ENCODE peak calls at places on chromosome 4, in seven cellular contexts. Q is activated naive CD4-positive, alpha-beta T cell treated with Interleukin-2 at 50 U/mL for 16 hours; V is stimulated activated CD8-positive, alpha-beta memory T cell treated with anti-CD3 and anti-CD28 coated beads, Interleukin-15, amount 100 ng/mL, for 24 hours; R is pons; S is mammary epithelial cell; I is left lung; G is caudate nucleus. M is an unnamed sample.
A peak's percentile ranks its signal among the peaks of the same experiment; 100 is the strongest.

GRCh38 chr4:158255727-158256324 is 45.5 kb downstream of the TMEM144 start:
- DNase-seq in Q (no peak), V (no peak), R (peak; percentile 88), S (peak; percentile 27), I (no peak), G (no peak), M (no peak)

GRCh38 chr4:128107766-128108165 is 46.7 kb downstream of the LARP1B start:
- DNase-seq in Q (no peak), V (no peak), R (no peak), S (no peak), I (no peak), G (no peak), M (no peak)

GRCh38 chr4:126784966-126785580 is 847.7 kb upstream of the INTU start:
- DNase-seq in Q (no peak), V (no peak), R (no peak), S (peak; percentile 55), I (no peak), G (no peak), M (no peak)

GRCh38 chr4:140308366-140309123 is 64.9 kb upstream of the SCOC start:
- DNase-seq in Q (no peak), V (no peak), R (peak; percentile 47), S (peak; percentile 92), I (peak; percentile 42), G (peak; percentile 70), M (no peak)

GRCh38 chr4:32042486-32042885 is 1322.3 kb downstream of the PCDH7 start:
- DNase-seq in Q (no peak), V (no peak), R (no peak), S (no peak), I (no peak), G (no peak), M (no peak)

GRCh38 chr4:142567620-142568451 is 278.3 kb downstream of the INPP4B start:
- DNase-seq in Q (no peak), V (no peak), R (no peak), S (peak; percentile 51), I (no peak), G (no peak), M (no peak)

GRCh38 chr4:123503698-123504389 is 107.2 kb downstream of the SPRY1 start:
- DNase-seq in Q (no peak), V (no peak), R (peak; percentile 66), S (no peak), I (no peak), G (no peak), M (no peak)

GRCh38 chr4:119748853-119749252 is 120.2 kb upstream of the PDE5A start:
- DNase-seq in Q (no peak), V (no peak), R (no peak), S (no peak), I (no peak), G (no peak), M (no peak)

GRCh38 chr4:20960291-20960690 is 260.0 kb downstream of the PACRGL start:
- DNase-seq in Q (no peak), V (no peak), R (no peak), S (no peak), I (no peak), G (no peak), M (no peak)

GRCh38 chr4:4761128-4761991 is 98.1 kb upstream of the MSX1 start:
- DNase-seq in Q (no peak), V (no peak), R (peak; percentile 85), S (no peak), I (no peak), G (no peak), M (no peak)

GRCh38 chr4:37999000-37999745 is 39.0 kb downstream of the PTTG2 start:
- DNase-seq in Q (no peak), V (no peak), R (no peak), S (no peak), I (no peak), G (no peak), M (no peak)

GRCh38 chr4:185201983-185202962 is 1.5 kb downstream of the CFAP97 start:
- DNase-seq in Q (peak; percentile 29), V (no peak), R (peak; percentile 28), S (no peak), I (no peak), G (no peak), M (peak; percentile 54)

GRCh38 chr4:89847571-89848325 is 10.8 kb upstream of the SNCA start:
- DNase-seq in Q (no peak), V (no peak), R (no peak), S (peak; percentile 71), I (no peak), G (no peak), M (no peak)

GRCh38 chr4:66691101-66691500 is 854.2 kb downstream of the CENPC start:
- DNase-seq in Q (no peak), V (no peak), R (no peak), S (no peak), I (no peak), G (no peak), M (no peak)

GRCh38 chr4:71456841-71457240 is 118.0 kb downstream of the SLC4A4 start:
- DNase-seq in Q (no peak), V (no peak), R (peak; percentile 70), S (peak; percentile 60), I (no peak), G (no peak), M (no peak)

GRCh38 chr4:113673450-113673849 is 88.1 kb downstream of the CAMK2D start:
- DNase-seq in Q (peak; percentile 30), V (no peak), R (no peak), S (peak; percentile 76), I (no peak), G (no peak), M (peak; percentile 39)

GRCh38 chr4:84985952-84986351 is 19.5 kb upstream of the WDFY3 start:
- DNase-seq in Q (no peak), V (no peak), R (no peak), S (peak; percentile 73), I (no peak), G (no peak), M (no peak)

GRCh38 chr4:6495296-6495590 is 22.8 kb upstream of the PPP2R2C start:
- DNase-seq in Q (no peak), V (no peak), R (no peak), S (no peak), I (no peak), G (no peak), M (no peak)

GRCh38 chr4:140085924-140086323 is 68.1 kb downstream of the MAML3 start:
- DNase-seq in Q (no peak), V (no peak), R (no peak), S (no peak), I (no peak), G (no peak), M (no peak)

GRCh38 chr4:76696109-76696508 is 201.8 kb downstream of the SOWAHB start:
- DNase-seq in Q (no peak), V (no peak), R (no peak), S (no peak), I (no peak), G (no peak), M (no peak)

GRCh38 chr4:82652062-82652461 is 90.3 kb upstream of the TMEM150C start:
- DNase-seq in Q (no peak), V (no peak), R (no peak), S (no peak), I (no peak), G (no peak), M (no peak)

GRCh38 chr4:1459664-1460511 is 53.6 kb upstream of the NKX1-1 start:
- DNase-seq in Q (no peak), V (no peak), R (no peak), S (no peak), I (no peak), G (no peak), M (no peak)

GRCh38 chr4:127889903-127890302 is 9.2 kb downstream of the PLK4 start:
- DNase-seq in Q (no peak), V (no peak), R (no peak), S (no peak), I (no peak), G (no peak), M (no peak)

GRCh38 chr4:2746891-2747695 is 9.0 kb downstream of the TNIP2 start:
- DNase-seq in Q (no peak), V (no peak), R (no peak), S (no peak), I (no peak), G (no peak), M (peak; percentile 33)

GRCh38 chr4:184066584-184067300 is 150.9 kb downstream of the ENPP6 start:
- DNase-seq in Q (no peak), V (no peak), R (no peak), S (no peak), I (no peak), G (no peak), M (no peak)

GRCh38 chr4:143336828-143337599 is at the start of gene GAB1:
- DNase-seq in Q (peak; percentile 15), V (no peak), R (no peak), S (peak; percentile 82), I (peak; percentile 53), G (peak; percentile 53), M (peak; percentile 44)

GRCh38 chr4:7192252-7193039 is at the start of gene SORCS2:
- DNase-seq in Q (peak; percentile 42), V (peak; percentile 9), R (peak; percentile 49), S (no peak), I (peak; percentile 44), G (peak; percentile 55), M (peak; percentile 50)